ENCODE peak calls at places on chromosomes 13 and 19, in four cellular contexts. L is K562, S is GM12878, Z is HCT116. Q is an unnamed sample.

GRCh38 chr19:3346677-3347353 is 19.6 kb upstream of the NFIC start:
- DNase-seq in Z (no peak), L (no peak), S (no peak), Q (no peak)

GRCh38 chr13:85408415-85408814 is 390.8 kb downstream of the SLITRK6 start:
- DNase-seq in S (no peak), Z (no peak), L (no peak), Q (no peak)

GRCh38 chr19:14116918-14117578 is 514 bp downstream of the PRKACA start:
- DNase-seq in L (no peak), Z (no peak), S (no peak), Q (no peak)

GRCh38 chr13:38686635-38687245 is at the start of gene FREM2:
- DNase-seq in S (no peak), Z (no peak), L (no peak), Q (no peak)

GRCh38 chr13:44174769-44175425 is 198.7 kb upstream of the SERP2 start:
- DNase-seq in S (no peak), L (peak), Z (no peak), Q (no peak)

GRCh38 chr19:54104998-54105715 is 2.5 kb downstream of the NDUFA3 start:
- DNase-seq in L (no peak), Z (no peak), S (no peak), Q (no peak)

GRCh38 chr13:113930711-113931637 is 42.9 kb downstream of the C13orf46 start:
- DNase-seq in S (peak), L (no peak), Z (no peak), Q (no peak)

GRCh38 chr13:112943309-112944125 is 25.5 kb upstream of the MCF2L start:
- DNase-seq in L (no peak), S (no peak), Z (no peak), Q (no peak)

GRCh38 chr19:737591-738093 is 13.3 kb upstream of the MISP start:
- DNase-seq in L (peak), Z (no peak), S (no peak), Q (peak)

GRCh38 chr13:99269627-99270252 is 11.6 kb upstream of the GPR18 start:
- DNase-seq in L (no peak), Z (peak), S (no peak), Q (peak)

GRCh38 chr13:105019073-105019472 is 1516.4 kb downstream of the EFNB2 start:
- DNase-seq in Z (no peak), L (no peak), S (no peak), Q (no peak)

GRCh38 chr13:46685006-46685730 is 111.8 kb downstream of the ESD start:
- DNase-seq in S (no peak), Z (no peak), L (no peak), Q (no peak)

GRCh38 chr19:40224342-40225148 is 1.9 kb downstream of the CCNP start:
- DNase-seq in Z (peak), S (no peak), L (no peak), Q (no peak)

GRCh38 chr13:64935441-64935840 is 2294.7 kb downstream of the PCDH9 start:
- DNase-seq in L (no peak), Z (no peak), S (no peak), Q (no peak)

GRCh38 chr19:34503546-34504272 is 22.2 kb downstream of the WTIP start:
- DNase-seq in Z (no peak), L (no peak), S (no peak), Q (no peak)

GRCh38 chr19:42683917-42684513 is 56.3 kb downstream of the PSG3 start:
- DNase-seq in S (no peak), Z (peak), L (peak), Q (peak)

GRCh38 chr13:29908411-29908810 is 58.0 kb upstream of the UBL3 start:
- DNase-seq in Z (no peak), S (no peak), L (no peak), Q (no peak)

GRCh38 chr19:41443813-41444455 is 978 bp downstream of the ERICH4 start:
- DNase-seq in S (no peak), L (peak), Z (no peak), Q (no peak)

GRCh38 chr13:95833713-95834112 is 156.8 kb downstream of the DNAJC3 start:
- DNase-seq in S (no peak), Z (no peak), L (no peak), Q (no peak)

GRCh38 chr13:96141032-96141431 is 51.1 kb downstream of the HS6ST3 start:
- DNase-seq in Z (no peak), S (no peak), L (no peak), Q (peak)

GRCh38 chr19:15195987-15196682 is 4.7 kb downstream of the NOTCH3 start:
- DNase-seq in L (no peak), Z (peak), S (no peak), Q (no peak)

GRCh38 chr19:38277969-38278680 is 13.8 kb downstream of the SPINT2 start:
- DNase-seq in Z (no peak), S (no peak), L (no peak), Q (no peak)

GRCh38 chr13:88329066-88329465 is 657.9 kb downstream of the SLITRK5 start:
- DNase-seq in Z (no peak), L (no peak), S (no peak), Q (no peak)

GRCh38 chr19:52786078-52786463 is 520 bp downstream of the ZNF600 start:
- DNase-seq in S (no peak), Z (no peak), L (peak), Q (no peak)

GRCh38 chr19:49363265-49364082 is at the start of gene DKKL1:
- DNase-seq in Z (peak), L (peak), S (peak), Q (peak)

GRCh38 chr13:25292301-25292700 is 5.0 kb upstream of the MTMR6 start:
- DNase-seq in Z (no peak), S (no peak), L (peak), Q (no peak)

GRCh38 chr13:97254809-97255208 is 32.7 kb downstream of the MBNL2 start:
- DNase-seq in L (no peak), S (no peak), Z (peak), Q (no peak)

GRCh38 chr13:112453874-112454647 is 77.9 kb downstream of the SPACA7 start:
- DNase-seq in Z (no peak), S (no peak), L (no peak), Q (no peak)

GRCh38 chr19:57587529-57587928 is 3.6 kb downstream of the ZIK1 start:
- DNase-seq in L (no peak), S (no peak), Z (no peak), Q (no peak)

GRCh38 chr19:17784201-17785008 is 10.5 kb upstream of the B3GNT3 start:
- DNase-seq in S (no peak), L (peak), Z (no peak), Q (peak)

GRCh38 chr19:2888739-2889224 is 11.9 kb upstream of the ZNF57 start:
- DNase-seq in Z (no peak), L (no peak), S (no peak), Q (no peak)

GRCh38 chr13:67229438-67230242 is 496 bp downstream of the PCDH9 start:
- DNase-seq in Z (no peak), S (no peak), L (no peak), Q (no peak)

GRCh38 chr13:48490241-48490640 is 42.6 kb downstream of the RCBTB2 start:
- DNase-seq in L (no peak), Z (no peak), S (no peak), Q (no peak)

GRCh38 chr13:48493851-48494250 is 39.0 kb downstream of the RCBTB2 start:
- DNase-seq in L (no peak), S (no peak), Z (no peak), Q (no peak)

GRCh38 chr13:48491423-48492122 is 41.3 kb downstream of the RCBTB2 start:
- DNase-seq in Z (no peak), L (no peak), S (no peak), Q (no peak)

GRCh38 chr13:48493076-48493765 is 39.7 kb downstream of the RCBTB2 start:
- DNase-seq in L (no peak), S (no peak), Z (no peak), Q (no peak)

GRCh38 chr13:48492123-48493075 is 40.5 kb downstream of the RCBTB2 start:
- DNase-seq in S (peak), Z (no peak), L (peak), Q (no peak)
- TF ChIP-seq ZBTB33 in S (no peak), Z (no peak), L (peak), Q (no peak)

GRCh38 chr19:37077615-37077928 is 661 bp upstream of the ZNF420 start:
- DNase-seq in S (no peak), Z (no peak), L (no peak), Q (peak)
- TF ChIP-seq SP1 in S (no peak), Z (no peak), L (no peak), Q (no peak)

GRCh38 chr19:45484273-45484945 is 12.4 kb downstream of the RTN2 start:
- DNase-seq in Z (no peak), L (no peak), S (no peak), Q (peak)
- TF ChIP-seq ZBTB33 in Z (no peak), L (no peak), S (no peak), Q (no peak)

GRCh38 chr13:23510979-23511735 is 59.1 kb upstream of the TNFRSF19 start:
- DNase-seq in L (no peak), S (peak), Z (peak), Q (peak)
- TF ChIP-seq SP1 in L (no peak), S (no peak), Z (no peak), Q (no peak)

GRCh38 chr13:27857271-27857670 is 62.5 kb upstream of the PDX1 start:
- DNase-seq in S (no peak), L (no peak), Z (no peak), Q (no peak)
- TF ChIP-seq ZBTB33 in S (no peak), L (no peak), Z (no peak), Q (no peak)

DNA sequence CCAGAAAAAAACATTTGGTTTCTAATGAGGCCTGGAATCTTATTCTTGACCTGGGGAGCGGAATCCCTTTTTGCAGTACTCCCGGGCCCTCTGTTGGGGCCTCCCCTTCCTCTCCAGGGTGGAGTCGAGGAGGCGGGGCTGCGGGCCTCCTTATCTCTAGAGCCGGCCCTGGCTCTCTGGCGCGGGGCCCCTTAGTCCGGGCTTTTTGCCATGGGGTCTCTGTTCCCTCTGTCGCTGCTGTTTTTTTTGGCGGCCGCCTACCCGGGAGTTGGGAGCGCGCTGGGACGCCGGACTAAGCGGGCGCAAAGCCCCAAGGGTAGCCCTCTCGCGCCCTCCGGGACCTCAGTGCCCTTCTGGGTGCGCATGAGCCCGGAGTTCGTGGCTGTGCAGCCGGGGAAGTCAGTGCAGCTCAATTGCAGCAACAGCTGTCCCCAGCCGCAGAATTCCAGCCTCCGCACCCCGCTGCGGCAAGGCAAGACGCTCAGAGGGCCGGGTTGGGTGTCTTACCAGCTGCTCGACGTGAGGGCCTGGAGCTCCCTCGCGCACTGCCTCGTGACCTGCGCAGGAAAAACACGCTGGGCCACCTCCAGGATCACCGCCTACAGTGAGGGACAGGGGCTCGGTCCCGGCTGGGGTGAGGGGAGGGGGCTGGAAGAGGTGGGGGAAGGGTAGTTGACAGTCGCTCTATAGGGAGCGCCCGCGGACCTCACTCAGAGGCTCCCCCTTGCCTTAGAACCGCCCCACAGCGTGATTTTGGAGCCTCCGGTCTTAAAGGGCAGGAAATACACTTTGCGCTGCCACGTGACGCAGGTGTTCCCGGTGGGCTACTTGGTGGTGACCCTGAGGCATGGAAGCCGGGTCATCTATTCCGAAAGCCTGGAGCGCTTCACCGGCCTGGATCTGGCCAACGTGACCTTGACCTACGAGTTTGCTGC is at the start of gene ICAM4:
- DNase-seq in S (no peak), Z (no peak), L (peak), Q (peak)
- TF ChIP-seq SP1 in S (no peak), Z (no peak), L (peak), Q (no peak)

GRCh38 chr13:75372517-75372916 is 109.5 kb downstream of the TBC1D4 start:
- DNase-seq in L (peak), Z (no peak), S (no peak), Q (peak)

GRCh38 chr13:75373988-75374387 is 108.0 kb downstream of the TBC1D4 start:
- DNase-seq in S (no peak), L (no peak), Z (no peak), Q (no peak)

GRCh38 chr13:75371223-75371622 is 110.7 kb downstream of the TBC1D4 start:
- DNase-seq in L (no peak), Z (no peak), S (no peak), Q (no peak)

GRCh38 chr13:75375329-75375728 is 106.6 kb downstream of the TBC1D4 start:
- DNase-seq in S (no peak), Z (no peak), L (no peak), Q (no peak)

GRCh38 chr13:75372923-75373841 is 108.8 kb downstream of the TBC1D4 start:
- DNase-seq in Z (no peak), L (no peak), S (no peak), Q (no peak)
- TF ChIP-seq ZBTB33 in Z (no peak), L (no peak), S (no peak), Q (no peak)

GRCh38 chr19:16504271-16504670 is 8.1 kb downstream of the C19orf44 start:
- DNase-seq in S (no peak), L (no peak), Z (no peak), Q (no peak)
- TF ChIP-seq SP1 in S (no peak), L (no peak), Z (no peak), Q (no peak)

DNA sequence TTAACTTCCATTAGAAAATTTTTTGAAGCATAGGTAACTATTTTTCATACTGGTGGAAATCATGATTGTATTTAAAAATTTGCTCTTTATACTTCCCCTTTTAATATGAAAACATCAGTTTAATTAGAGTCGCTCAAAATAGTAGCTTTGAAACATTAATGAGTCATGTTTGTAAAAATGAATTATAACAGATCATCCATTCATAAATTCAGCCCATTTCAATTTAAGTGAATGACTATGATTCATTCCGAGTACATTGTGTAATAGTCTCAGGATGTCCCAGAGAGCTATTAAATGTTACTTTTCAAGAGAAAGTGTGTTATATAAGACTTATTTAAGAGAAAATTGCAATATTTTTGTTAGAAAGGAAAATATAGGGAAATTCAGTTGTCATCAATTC is 111.0 kb downstream of the FNDC3A start:
- DNase-seq in Z (peak), L (no peak), S (no peak), Q (no peak)
- TF ChIP-seq ZBTB33 in Z (no peak), L (no peak), S (no peak), Q (no peak)

Q was measured in HepG2.